ENCODE peak calls at places on chromosome 10, in six cellular contexts. U is nephron progenitor cell, I is dorsolateral prefrontal cortex, N is IMR-90, H is MM.1S, A is breast epithelium. B is an unnamed sample.

GRCh38 chr10:115141254-115141653 is 48.1 kb downstream of the ATRNL1 start:
- DNase-seq in H (peak), A (no peak), N (peak), U (no peak), I (no peak), B (no peak)

GRCh38 chr10:75176046-75176445 is 34.5 kb upstream of the VDAC2 start:
- DNase-seq in I (no peak), U (no peak), H (no peak), A (no peak), N (no peak), B (no peak)

GRCh38 chr10:110307805-110308204 is 3.1 kb upstream of the SMNDC1 start:
- DNase-seq in N (no peak), A (no peak), U (no peak), I (no peak), H (no peak), B (no peak)

GRCh38 chr10:3776796-3777571 is 8.0 kb downstream of the KLF6 start:
- DNase-seq in N (peak), U (no peak), A (no peak), I (no peak), H (no peak), B (peak)

GRCh38 chr10:115525141-115525540 is 432.0 kb downstream of the ATRNL1 start:
- DNase-seq in I (no peak), A (no peak), H (no peak), N (no peak), U (no peak), B (no peak)

GRCh38 chr10:116809528-116810500 is 39.5 kb upstream of the ENO4 start:
- DNase-seq in A (no peak), I (no peak), H (no peak), U (peak), N (no peak), B (no peak)

GRCh38 chr10:103696411-103697145 is 158.8 kb downstream of the SH3PXD2A start:
- DNase-seq in N (peak), A (no peak), U (peak), H (peak), I (no peak), B (peak)

GRCh38 chr10:131790021-131790420 is 110.8 kb upstream of the PPP2R2D start:
- DNase-seq in U (no peak), N (no peak), A (no peak), H (no peak), I (no peak), B (no peak)

GRCh38 chr10:129108378-129108777 is 358.7 kb upstream of the MGMT start:
- DNase-seq in I (no peak), A (no peak), U (no peak), N (no peak), H (no peak), B (no peak)

GRCh38 chr10:17394854-17395253 is 59.5 kb downstream of the ST8SIA6 start:
- DNase-seq in H (no peak), I (no peak), A (no peak), U (no peak), N (no peak), B (no peak)

GRCh38 chr10:12590682-12591642 is 241.6 kb downstream of the CAMK1D start:
- DNase-seq in A (no peak), N (no peak), H (no peak), U (no peak), I (no peak), B (no peak)

GRCh38 chr10:28891058-28891713 is 213.9 kb downstream of the BAMBI start:
- DNase-seq in H (no peak), A (no peak), U (no peak), N (no peak), I (no peak), B (no peak)

GRCh38 chr10:8992009-8992408 is 937.5 kb downstream of the GATA3 start:
- DNase-seq in U (no peak), I (no peak), N (no peak), H (no peak), A (no peak), B (no peak)

GRCh38 chr10:78798976-78799730 is 269.6 kb upstream of the ZMIZ1 start:
- DNase-seq in N (no peak), A (no peak), U (no peak), H (no peak), I (no peak), B (no peak)

GRCh38 chr10:110721406-110722038 is 77.4 kb downstream of the RBM20 start:
- DNase-seq in N (no peak), A (no peak), U (no peak), I (no peak), H (no peak), B (no peak)

GRCh38 chr10:62082729-62083412 is 181.4 kb downstream of the ARID5B start:
- DNase-seq in I (no peak), H (no peak), A (no peak), N (peak), U (no peak), B (no peak)

GRCh38 chr10:82266438-82266837 is 391.4 kb downstream of the NRG3 start:
- DNase-seq in U (no peak), A (no peak), N (no peak), H (no peak), I (no peak), B (no peak)

GRCh38 chr10:78471326-78471722 is 437.7 kb downstream of the RPS24 start:
- DNase-seq in N (no peak), H (no peak), U (no peak), A (no peak), I (no peak), B (no peak)

GRCh38 chr10:49594594-49594993 is 15.5 kb upstream of the SLC18A3 start:
- DNase-seq in N (peak), H (peak), U (peak), A (no peak), I (no peak), B (no peak)

GRCh38 chr10:101529207-101529606 is 58.9 kb downstream of the POLL start:
- DNase-seq in U (no peak), N (no peak), H (no peak), A (no peak), I (no peak), B (no peak)

GRCh38 chr10:62831346-62831745 is 15.2 kb upstream of the EGR2 start:
- DNase-seq in A (no peak), N (peak), H (no peak), I (no peak), U (no peak), B (no peak)

GRCh38 chr10:118621304-118621942 is 26.0 kb upstream of the PRLHR start:
- DNase-seq in A (no peak), I (no peak), H (peak), U (no peak), N (no peak), B (no peak)

GRCh38 chr10:78936412-78937342 is 132.1 kb upstream of the ZMIZ1 start:
- DNase-seq in U (no peak), N (no peak), I (no peak), A (no peak), H (no peak), B (no peak)

GRCh38 chr10:21194510-21194993 is 297.4 kb upstream of the NEBL start:
- DNase-seq in A (no peak), H (no peak), I (no peak), N (no peak), U (no peak), B (no peak)

DNA sequence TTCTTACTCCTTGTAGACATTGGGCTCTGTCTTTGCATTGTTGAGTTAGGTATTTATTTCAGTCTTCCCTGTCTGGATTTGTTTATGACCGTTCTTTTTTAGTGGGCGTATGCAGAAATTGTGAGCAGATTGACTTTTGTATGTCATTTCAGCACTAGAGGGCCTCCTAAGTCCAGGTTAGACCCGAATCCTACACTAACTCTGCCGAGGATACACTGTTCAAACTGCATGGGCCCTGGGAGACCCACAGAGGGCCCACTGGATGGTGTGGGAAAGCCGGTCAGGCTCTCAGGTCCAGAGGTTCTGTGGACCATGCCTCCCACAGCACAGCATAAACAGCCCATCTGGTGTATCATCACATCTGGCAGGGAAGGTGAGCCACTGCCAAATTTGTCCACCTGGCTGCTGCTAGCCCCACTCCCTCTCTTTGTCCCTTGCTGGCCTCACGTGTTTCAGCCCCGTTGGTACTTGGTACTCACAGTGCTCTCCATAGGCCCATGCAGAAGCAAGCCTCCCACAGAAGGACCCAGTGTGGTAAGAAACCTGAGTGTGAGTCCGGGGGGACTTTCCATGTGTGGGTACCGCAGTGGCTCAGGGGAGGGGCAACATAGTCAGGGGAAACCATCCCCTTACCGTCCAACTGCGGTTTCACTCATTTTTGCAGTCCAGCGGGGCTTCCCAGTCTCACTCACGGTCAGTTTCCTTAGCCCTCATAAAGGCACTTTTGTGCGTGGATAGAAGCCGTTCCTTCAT is 112.8 kb downstream of the APBB1IP start:
- DNase-seq in A (no peak), H (no peak), U (no peak), I (no peak), N (no peak), B (no peak)
- TF ChIP-seq CTCF in A (no peak), H (peak), U (no peak), I (no peak), N (no peak), B (no peak)

DNA sequence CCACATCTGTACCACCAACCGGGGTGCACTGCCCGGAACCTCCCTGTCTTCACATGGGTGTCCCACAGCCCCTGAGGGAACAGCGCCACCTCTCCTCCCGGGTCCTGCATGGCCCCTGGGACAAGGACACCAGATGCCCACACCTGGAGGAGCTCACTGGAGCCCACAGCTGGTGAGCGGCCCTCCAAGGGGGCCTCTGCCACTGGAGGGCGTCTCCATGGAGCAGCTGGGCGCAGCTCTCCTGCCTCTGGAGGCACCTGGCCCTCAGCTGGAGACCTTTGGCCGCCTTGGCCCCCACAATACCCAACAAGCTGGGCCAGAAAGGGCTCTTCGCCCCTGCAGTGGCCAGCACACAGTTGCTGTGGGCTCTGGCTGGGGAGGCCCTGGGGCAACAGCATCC is 7.3 kb upstream of the NKX6-2 start:
- DNase-seq in U (no peak), H (no peak), A (no peak), N (no peak), I (no peak), B (no peak)
- TF ChIP-seq CTCF in U (no peak), H (no peak), A (no peak), N (no peak), I (no peak), B (no peak)

DNA sequence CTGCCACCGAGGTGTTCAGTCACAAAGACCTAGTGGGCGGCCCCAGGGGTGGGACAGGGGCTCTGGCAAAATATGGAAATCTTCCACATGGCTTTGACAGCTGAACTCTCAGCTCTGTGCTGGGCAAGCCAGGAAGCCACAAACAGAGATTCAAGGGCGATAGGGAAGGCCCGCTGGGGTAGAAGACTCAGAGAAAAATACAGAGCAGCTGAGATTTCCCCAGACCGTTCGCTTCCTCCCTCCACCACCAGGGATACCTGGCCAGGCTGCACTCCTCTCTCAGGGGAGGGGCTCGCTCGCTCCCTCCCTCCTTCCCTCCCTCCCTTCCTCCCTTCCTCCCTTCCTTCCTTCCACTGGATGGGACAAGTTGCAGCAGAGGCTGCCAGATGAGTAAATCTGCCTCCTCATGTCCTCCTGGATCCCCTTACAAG is 260.5 kb downstream of the PRPF18 start:
- DNase-seq in N (no peak), U (peak), A (no peak), I (no peak), H (no peak), B (no peak)
- TF ChIP-seq CTCF in N (no peak), U (no peak), A (no peak), I (no peak), H (no peak), B (no peak)

DNA sequence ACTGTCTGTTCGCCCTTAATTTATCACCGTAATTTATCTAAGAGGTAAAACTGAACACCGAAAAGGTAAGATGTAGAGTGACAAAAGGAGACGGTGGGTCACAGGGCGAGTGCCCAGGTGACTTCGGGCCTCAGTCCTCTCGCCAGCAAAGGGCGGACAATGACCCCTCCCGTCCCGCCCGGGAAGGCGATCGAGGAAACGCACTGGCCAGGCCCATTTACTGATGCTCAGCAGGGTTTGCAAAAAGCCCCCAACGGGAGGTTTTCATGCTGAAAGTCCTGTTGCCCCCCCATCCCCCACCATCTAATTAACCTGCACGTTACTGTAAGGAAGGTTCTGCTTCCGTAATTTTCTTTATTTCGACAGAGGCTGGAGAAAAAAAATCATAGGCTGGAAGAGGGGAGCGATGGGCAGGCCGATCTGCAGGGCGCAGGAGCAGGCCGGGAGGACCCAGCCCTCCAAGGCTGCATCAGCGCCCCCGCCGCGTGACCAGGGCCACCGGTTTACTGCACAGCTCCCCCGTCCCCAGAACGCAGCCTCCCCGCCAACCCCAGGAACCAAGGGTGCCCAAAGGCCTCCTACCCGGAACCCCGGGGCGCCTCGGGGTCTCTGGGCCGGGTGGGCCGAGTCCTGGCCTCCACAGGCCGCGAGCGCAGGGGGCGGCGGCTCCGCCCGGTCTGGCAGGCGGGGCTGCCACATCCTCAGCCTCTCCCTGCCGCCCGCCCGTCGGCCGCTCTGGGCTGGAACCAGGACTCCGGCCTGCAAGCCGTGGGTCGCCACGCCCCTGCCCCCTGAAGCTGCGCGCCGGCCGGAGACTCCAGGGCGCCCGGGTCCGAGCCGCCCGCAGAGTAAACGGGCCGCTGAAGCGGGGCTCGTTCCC is 637 bp downstream of the OAT start:
- DNase-seq in N (peak), A (peak), I (peak), U (peak), H (peak), B (no peak)
- TF ChIP-seq CTCF in N (no peak), A (no peak), I (no peak), U (no peak), H (no peak), B (no peak)

DNA sequence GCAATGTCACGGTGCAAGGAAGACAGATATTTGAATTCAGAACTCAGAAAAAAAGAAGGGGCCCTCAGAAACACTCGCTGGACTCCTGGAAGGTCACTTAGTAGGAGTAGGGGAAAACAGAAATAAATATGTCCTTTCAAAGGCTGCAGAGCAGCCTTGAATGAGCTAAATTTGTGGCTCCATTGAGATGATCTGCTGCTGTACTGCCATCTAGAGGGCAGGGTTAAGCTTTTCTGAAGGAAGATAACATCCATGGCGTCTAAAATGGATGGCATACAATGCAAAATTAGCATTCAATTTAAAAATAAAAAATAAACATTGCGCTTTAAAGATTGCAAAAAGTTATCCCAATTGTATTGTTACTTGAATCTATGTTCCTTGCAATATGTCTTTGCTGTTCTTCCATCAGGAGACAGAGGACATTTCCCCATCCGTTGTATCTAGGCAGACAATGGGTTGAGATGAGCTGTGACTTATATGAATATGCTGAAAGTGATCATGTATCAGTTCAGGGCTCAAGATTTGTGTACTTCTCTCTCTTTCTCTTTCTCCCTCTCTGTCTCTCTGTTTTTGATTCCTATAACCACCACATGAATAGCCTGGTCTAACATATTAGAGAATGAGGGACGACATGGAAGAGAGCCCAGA is 642.2 kb downstream of the SH2D4B start:
- DNase-seq in I (no peak), A (no peak), U (no peak), H (peak), N (peak), B (no peak)
- TF ChIP-seq CTCF in I (no peak), A (peak), U (peak), H (peak), N (peak), B (no peak)

B was measured in thoracic aorta.